ENCODE peak calls at places on chromosomes 13 and 19, in five cellular contexts. L, K, M, R and H are unnamed samples.

GRCh38 chr13:23674795-23675640 is 104.8 kb downstream of the TNFRSF19 start:
- DNase-seq in L (no peak), K (no peak), M (peak; percentile 90), R (no peak), H (no peak)

GRCh38 chr13:66071608-66072007 is 1158.5 kb downstream of the PCDH9 start:
- DNase-seq in L (no peak), K (no peak), M (no peak), R (no peak), H (no peak)

GRCh38 chr13:78625384-78625783 is 22.0 kb upstream of the POU4F1 start:
- DNase-seq in L (no peak), K (no peak), M (no peak), R (no peak), H (no peak)

GRCh38 chr13:27341616-27342015 is 71.0 kb downstream of the RASL11A start:
- DNase-seq in L (no peak), K (no peak), M (no peak), R (peak; percentile 15), H (no peak)

GRCh38 chr19:33293255-33294057 is 8.9 kb downstream of the CEBPA start:
- DNase-seq in L (no peak), K (peak; percentile 80), M (peak; percentile 63), R (no peak), H (no peak)

GRCh38 chr19:29805026-29805925 is 6.5 kb upstream of the CCNE1 start:
- DNase-seq in L (no peak), K (no peak), M (peak; percentile 18), R (no peak), H (no peak)

GRCh38 chr13:78680064-78680463 is 21.1 kb upstream of the OBI1 start:
- DNase-seq in L (no peak), K (peak; percentile 84), M (no peak), R (no peak), H (no peak)

GRCh38 chr13:39201075-39201630 is 162.9 kb downstream of the NHLRC3 start:
- DNase-seq in L (peak; percentile 18), K (no peak), M (no peak), R (no peak), H (no peak)

GRCh38 chr13:45249662-45250061 is 48.8 kb upstream of the KCTD4 start:
- DNase-seq in L (no peak), K (no peak), M (no peak), R (no peak), H (no peak)

GRCh38 chr13:22055259-22055658 is 384.4 kb downstream of the FGF9 start:
- DNase-seq in L (peak; percentile 11), K (no peak), M (no peak), R (peak; percentile 43), H (no peak)

GRCh38 chr19:35554076-35554475 is 8.7 kb downstream of the TMEM147 start:
- DNase-seq in L (no peak), K (no peak), M (no peak), R (no peak), H (no peak)

GRCh38 chr19:36604656-36605100 is 435 bp upstream of the ZNF382 start:
- DNase-seq in L (peak; percentile 70), K (peak; percentile 57), M (peak; percentile 37), R (peak; percentile 24), H (peak; percentile 24)

GRCh38 chr19:55635334-55635717 is 5.5 kb upstream of the ZNF580 start:
- DNase-seq in L (no peak), K (no peak), M (no peak), R (no peak), H (no peak)

GRCh38 chr19:12749938-12750521 is 1.6 kb upstream of the BEST2 start:
- DNase-seq in L (no peak), K (peak; percentile 12), M (peak; percentile 38), R (peak; percentile 42), H (no peak)

GRCh38 chr13:77114271-77114670 is 87.3 kb upstream of the FBXL3 start:
- DNase-seq in L (no peak), K (no peak), M (no peak), R (no peak), H (no peak)

GRCh38 chr13:34822681-34823080 is 119.4 kb upstream of the NBEA start:
- DNase-seq in L (no peak), K (no peak), M (no peak), R (no peak), H (no peak)

GRCh38 chr19:40277356-40277755 is 7.8 kb downstream of the AKT2 start:
- DNase-seq in L (no peak), K (no peak), M (no peak), R (no peak), H (no peak)

GRCh38 chr19:10290876-10291553 is 1.3 kb downstream of the ICAM5 start:
- DNase-seq in L (peak; percentile 61), K (no peak), M (no peak), R (peak; percentile 76), H (no peak)

GRCh38 chr19:13503570-13504235 is 2.6 kb downstream of the CACNA1A start:
- DNase-seq in L (no peak), K (no peak), M (no peak), R (no peak), H (no peak)

GRCh38 chr13:66414196-66414800 is 815.8 kb downstream of the PCDH9 start:
- DNase-seq in L (no peak), K (no peak), M (no peak), R (no peak), H (no peak)

GRCh38 chr19:13505761-13506549 is at the start of gene CACNA1A:
- DNase-seq in L (peak; percentile 69), K (no peak), M (no peak), R (peak; percentile 73), H (no peak)

GRCh38 chr13:28161370-28161769 is 23.0 kb downstream of the PAN3 start:
- DNase-seq in L (peak; percentile 48), K (no peak), M (peak; percentile 60), R (peak; percentile 91), H (no peak)

GRCh38 chr13:44431150-44431549 is 57.5 kb downstream of the SERP2 start:
- DNase-seq in L (peak; percentile 45), K (no peak), M (no peak), R (no peak), H (no peak)

GRCh38 chr19:53942001-53942786 is 20.5 kb upstream of the CACNG8 start:
- DNase-seq in L (peak; percentile 62), K (no peak), M (no peak), R (peak; percentile 99), H (no peak)

GRCh38 chr13:111153977-111154332 is 38.8 kb downstream of the ARHGEF7 start:
- DNase-seq in L (no peak), K (peak; percentile 52), M (no peak), R (peak; percentile 66), H (no peak)

GRCh38 chr13:95484052-95484451 is 68.5 kb upstream of the CLDN10 start:
- DNase-seq in L (peak; percentile 10), K (no peak), M (no peak), R (no peak), H (no peak)

GRCh38 chr13:65454403-65454802 is 1775.7 kb downstream of the PCDH9 start:
- DNase-seq in L (no peak), K (no peak), M (no peak), R (no peak), H (no peak)